ENCODE peak calls at places on chromosome 15, in five cellular contexts. U is HFF-Myc; D is CD8-positive, alpha-beta T cell; R is epithelial cell of proximal tubule; J is thoracic aorta. C is an unnamed sample.

GRCh38 chr15:75149911-75150709 is 51.6 kb upstream of the C15orf39 start:
- DNase-seq in U (peak; percentile 63), D (no peak), R (no peak), J (no peak), C (peak; percentile 97)

GRCh38 chr15:100849021-100849831 is 30.4 kb upstream of the ALDH1A3 start:
- DNase-seq in U (no peak), D (peak; percentile 77), R (no peak), J (no peak), C (no peak)

GRCh38 chr15:78396976-78397375 is 41.0 kb upstream of the IREB2 start:
- DNase-seq in U (no peak), D (no peak), R (no peak), J (no peak), C (no peak)

GRCh38 chr15:95032181-95032580 is 800.8 kb downstream of the MCTP2 start:
- DNase-seq in U (no peak), D (no peak), R (no peak), J (no peak), C (no peak)

GRCh38 chr15:77311618-77312398 is 108.1 kb downstream of the PEAK1 start:
- DNase-seq in U (no peak), D (no peak), R (no peak), J (no peak), C (no peak)

GRCh38 chr15:36472672-36473071 is 106.8 kb upstream of the CDIN1 start:
- DNase-seq in U (no peak), D (no peak), R (no peak), J (no peak), C (no peak)

GRCh38 chr15:95439812-95440380 is 890.6 kb upstream of the NR2F2 start:
- DNase-seq in U (no peak), D (no peak), R (no peak), J (no peak), C (no peak)

GRCh38 chr15:22950211-22950990 is 29.8 kb downstream of the CYFIP1 start:
- DNase-seq in U (no peak), D (no peak), R (no peak), J (no peak), C (no peak)

GRCh38 chr15:76483018-76483417 is 146.4 kb downstream of the ISL2 start:
- DNase-seq in U (no peak), D (no peak), R (no peak), J (no peak), C (no peak)

GRCh38 chr15:99106417-99107220 is 1.7 kb downstream of the SYNM start:
- DNase-seq in U (no peak), D (no peak), R (no peak), J (no peak), C (no peak)

GRCh38 chr15:74133071-74133702 is 2.8 kb downstream of the ISLR2 start:
- DNase-seq in U (no peak), D (no peak), R (no peak), J (no peak), C (no peak)

GRCh38 chr15:69318033-69318432 is 19.3 kb downstream of the PAQR5 start:
- DNase-seq in U (no peak), D (no peak), R (no peak), J (no peak), C (no peak)

GRCh38 chr15:76517910-76518309 is 181.3 kb downstream of the ISL2 start:
- DNase-seq in U (no peak), D (no peak), R (no peak), J (no peak), C (no peak)

GRCh38 chr15:99925661-99926461 is 192.6 kb upstream of the LYSMD4 start:
- DNase-seq in U (no peak), D (peak; percentile 89), R (no peak), J (no peak), C (no peak)

GRCh38 chr15:40336129-40337122 is 4.3 kb downstream of the CCDC9B start:
- DNase-seq in U (no peak), D (no peak), R (no peak), J (no peak), C (no peak)

GRCh38 chr15:56042982-56043980 is 49.9 kb upstream of the NEDD4 start:
- DNase-seq in U (no peak), D (peak; percentile 55), R (no peak), J (no peak), C (no peak)

GRCh38 chr15:31483053-31483923 is 156.7 kb downstream of the KLF13 start:
- DNase-seq in U (no peak), D (peak; percentile 78), R (no peak), J (no peak), C (no peak)

GRCh38 chr15:68565701-68566100 is 13.1 kb upstream of the CORO2B start:
- DNase-seq in U (no peak), D (no peak), R (no peak), J (no peak), C (no peak)

GRCh38 chr15:73765778-73766177 is 12.6 kb upstream of the INSYN1 start:
- DNase-seq in U (no peak), D (no peak), R (no peak), J (no peak), C (no peak)

GRCh38 chr15:37425541-37425940 is 325.2 kb upstream of the MEIS2 start:
- DNase-seq in U (no peak), D (no peak), R (no peak), J (no peak), C (no peak)

GRCh38 chr15:25717861-25718504 is 145.1 kb downstream of the ATP10A start:
- DNase-seq in U (no peak), D (no peak), R (no peak), J (peak; percentile 42), C (no peak)

GRCh38 chr15:39878401-39878775 is 41.7 kb downstream of the GPR176 start:
- DNase-seq in U (no peak), D (no peak), R (no peak), J (no peak), C (no peak)

GRCh38 chr15:57033715-57034439 is 115.4 kb downstream of the TCF12 start:
- DNase-seq in U (no peak), D (no peak), R (no peak), J (no peak), C (no peak)

GRCh38 chr15:49881433-49881832 is 237.6 kb downstream of the ATP8B4 start:
- DNase-seq in U (no peak), D (no peak), R (no peak), J (no peak), C (no peak)

GRCh38 chr15:40252438-40253178 is 13.7 kb downstream of the PAK6 start:
- DNase-seq in U (no peak), D (no peak), R (no peak), J (no peak), C (no peak)

GRCh38 chr15:49134683-49135341 is 20.6 kb downstream of the COPS2 start:
- DNase-seq in U (no peak), D (no peak), R (no peak), J (no peak), C (no peak)

GRCh38 chr15:66046751-66047150 is 177.5 kb downstream of the RAB11A start:
- DNase-seq in U (no peak), D (no peak), R (no peak), J (no peak), C (no peak)
- TF ChIP-seq CTCF in U (no peak), D (no peak), R (peak; percentile 28), J (no peak), C (no peak)

GRCh38 chr15:89774492-89774891 is 1.6 kb upstream of the MESP2 start:
- DNase-seq in U (no peak), D (no peak), R (no peak), J (no peak), C (no peak)

GRCh38 chr15:89777821-89778380 is 1.8 kb downstream of the MESP2 start:
- DNase-seq in U (no peak), D (no peak), R (no peak), J (no peak), C (no peak)

GRCh38 chr15:89775815-89776214 is 317 bp upstream of the MESP2 start:
- DNase-seq in U (no peak), D (no peak), R (no peak), J (no peak), C (no peak)

GRCh38 chr15:89777073-89777820 is 1.1 kb downstream of the MESP2 start:
- DNase-seq in U (no peak), D (no peak), R (no peak), J (no peak), C (no peak)

DNA sequence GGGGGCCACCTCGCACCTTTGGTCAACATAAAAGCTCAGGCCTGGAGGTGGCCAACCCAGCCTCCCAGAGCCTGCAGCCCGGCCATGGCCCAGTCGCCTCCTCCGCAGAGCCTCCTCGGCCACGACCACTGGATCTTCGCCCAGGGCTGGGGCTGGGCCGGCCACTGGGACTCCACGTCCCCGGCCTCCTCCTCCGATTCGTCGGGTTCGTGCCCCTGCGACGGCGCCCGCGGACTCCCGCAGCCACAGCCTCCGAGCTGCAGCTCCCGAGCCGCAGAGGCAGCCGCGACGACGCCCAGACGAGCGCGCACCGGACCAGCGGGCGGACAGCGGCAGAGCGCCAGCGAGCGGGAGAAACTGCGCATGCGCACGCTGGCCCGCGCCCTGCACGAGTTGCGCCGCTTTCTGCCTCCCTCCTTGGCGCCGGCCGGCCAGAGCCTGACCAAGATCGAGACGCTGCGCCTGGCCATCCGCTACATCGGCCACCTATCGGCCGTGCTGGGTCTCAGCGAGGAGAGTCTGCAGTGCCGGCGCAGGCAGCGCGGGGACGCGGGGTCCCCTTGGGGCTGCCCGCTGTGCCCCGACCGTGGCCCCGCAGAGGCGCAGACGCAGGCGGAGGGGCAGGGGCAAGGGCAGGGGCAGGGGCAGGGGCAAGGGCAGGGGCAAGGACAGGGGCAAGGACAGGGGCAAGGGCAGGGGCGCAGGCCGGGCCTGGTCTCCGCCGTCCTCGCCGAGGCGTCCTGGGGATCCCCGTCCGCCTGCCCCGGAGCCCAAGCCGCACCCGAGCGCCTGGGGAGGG is at the start of gene MESP2:
- DNase-seq in U (no peak), D (peak; percentile 66), R (no peak), J (peak; percentile 23), C (no peak)
- TF ChIP-seq CTCF in U (peak; percentile 37), D (no peak), R (peak; percentile 20), J (peak; percentile 60), C (no peak)

GRCh38 chr15:80455051-80455648 is 51.0 kb downstream of the ARNT2 start:
- DNase-seq in U (no peak), D (no peak), R (no peak), J (no peak), C (no peak)

GRCh38 chr15:80455668-80456442 is 51.7 kb downstream of the ARNT2 start:
- DNase-seq in U (peak; percentile 84), D (peak; percentile 69), R (peak; percentile 23), J (no peak), C (peak; percentile 41)

GRCh38 chr15:80452166-80452565 is 48.0 kb downstream of the ARNT2 start:
- DNase-seq in U (no peak), D (no peak), R (no peak), J (no peak), C (no peak)

GRCh38 chr15:80449825-80450224 is 45.6 kb downstream of the ARNT2 start:
- DNase-seq in U (no peak), D (no peak), R (no peak), J (no peak), C (no peak)

DNA sequence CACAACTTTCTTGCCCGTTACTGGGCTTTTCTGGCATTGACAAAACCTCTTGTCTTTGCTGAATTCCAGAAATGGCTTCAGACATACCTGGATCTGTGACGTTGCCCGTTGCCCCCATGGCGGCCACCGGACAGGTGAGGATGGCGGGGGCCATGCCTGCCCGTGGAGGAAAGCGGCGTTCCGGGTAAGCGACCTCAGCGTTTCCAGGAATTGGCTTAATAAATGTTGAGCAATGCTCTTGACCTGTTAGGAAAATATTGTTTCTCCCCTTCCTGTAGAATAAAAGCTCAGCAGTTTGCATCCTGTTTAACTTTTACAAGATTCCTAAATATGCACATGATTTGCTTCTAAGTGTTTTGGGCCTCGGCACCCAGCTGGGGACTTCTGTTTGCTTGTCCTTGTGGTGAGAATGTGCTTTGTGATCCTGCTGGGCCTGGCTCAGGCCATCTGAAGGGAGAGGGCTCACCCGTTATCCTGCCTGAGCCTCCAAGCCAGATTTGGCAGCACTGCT is 46.7 kb downstream of the ARNT2 start:
- DNase-seq in U (no peak), D (no peak), R (no peak), J (no peak), C (no peak)
- TF ChIP-seq CTCF in U (no peak), D (no peak), R (no peak), J (no peak), C (no peak)

GRCh38 chr15:45393851-45394250 is 15.5 kb upstream of the GATM start:
- DNase-seq in U (no peak), D (no peak), R (no peak), J (no peak), C (no peak)
- TF ChIP-seq CTCF in U (peak; percentile 7), D (no peak), R (peak; percentile 63), J (no peak), C (peak; percentile 52)